ENCODE peak calls at places on chromosomes 4 and X, in seven cellular contexts. N, F, E, W, L, C and Z are unnamed samples.

GRCh38 chr4:52780206-52780605 is 29.0 kb upstream of the ERVMER34-1 start:
- DNase-seq in W (no peak), C (peak), L (no peak), E (no peak), F (no peak), N (peak), Z (peak)

GRCh38 chrX:68698955-68699354 is 51.5 kb downstream of the STARD8 start:
- DNase-seq in C (no peak), N (no peak), L (no peak), W (no peak), F (no peak), E (peak), Z (no peak)

GRCh38 chrX:104972737-104973136 is 247.8 kb downstream of the TEX13A start:
- DNase-seq in N (no peak), E (no peak), W (no peak), C (no peak), L (no peak), F (no peak), Z (no peak)

GRCh38 chrX:12958461-12958860 is 16.4 kb upstream of the TMSB4X start:
- DNase-seq in C (no peak), E (no peak), N (no peak), F (no peak), W (no peak), L (no peak), Z (no peak)

GRCh38 chr4:53476232-53477037 is 99.0 kb downstream of the FIP1L1 start:
- DNase-seq in C (peak), E (no peak), W (no peak), F (peak), N (no peak), L (peak), Z (peak)

GRCh38 chr4:80213117-80213815 is 16.0 kb downstream of the PRDM8 start:
- DNase-seq in W (no peak), C (peak), F (no peak), N (no peak), L (no peak), E (no peak), Z (peak)

GRCh38 chrX:150616179-150616862 is 47.9 kb downstream of the MTM1 start:
- DNase-seq in E (no peak), F (no peak), C (no peak), W (no peak), L (peak), N (no peak), Z (no peak)

GRCh38 chr4:43999669-44000068 is 448.9 kb downstream of the KCTD8 start:
- DNase-seq in E (no peak), L (no peak), W (no peak), N (no peak), F (no peak), C (no peak), Z (no peak)

GRCh38 chrX:43589735-43590515 is 66.2 kb upstream of the MAOA start:
- DNase-seq in F (peak), L (no peak), E (no peak), C (no peak), N (no peak), W (no peak), Z (no peak)

GRCh38 chrX:151901821-151902220 is 10.9 kb upstream of the MAGEA4 start:
- DNase-seq in N (no peak), F (no peak), C (peak), L (no peak), E (no peak), W (no peak), Z (peak)

GRCh38 chrX:15549189-15550012 is 48.8 kb downstream of the BMX start:
- DNase-seq in N (no peak), F (no peak), W (no peak), E (no peak), C (no peak), L (no peak), Z (no peak)

GRCh38 chrX:129655547-129656248 is 942 bp upstream of the APLN start:
- DNase-seq in L (peak), E (no peak), C (no peak), N (no peak), F (no peak), W (no peak), Z (no peak)

GRCh38 chr4:186400676-186401075 is 134.7 kb downstream of the F11 start:
- DNase-seq in E (peak), F (peak), W (no peak), N (no peak), C (no peak), L (no peak), Z (no peak)

GRCh38 chr4:30722092-30722915 is 2.1 kb downstream of the PCDH7 start:
- DNase-seq in N (peak), E (no peak), W (no peak), F (no peak), C (no peak), L (peak), Z (no peak)

GRCh38 chrX:1164322-1165288 is 47.8 kb downstream of the CRLF2 start:
- DNase-seq in E (peak), C (no peak), L (peak), W (no peak), F (no peak), N (no peak), Z (no peak)

GRCh38 chr4:10461091-10461849 is 4.0 kb upstream of the ZNF518B start:
- DNase-seq in L (peak), E (peak), F (peak), N (peak), W (peak), C (peak), Z (peak)

GRCh38 chr4:176084769-176085168 is 19.1 kb downstream of the WDR17 start:
- DNase-seq in N (no peak), F (no peak), L (no peak), W (no peak), E (no peak), C (no peak), Z (peak)

GRCh38 chr4:26860922-26861433 is 337 bp downstream of the STIM2 start:
- DNase-seq in F (peak), L (peak), C (peak), W (peak), N (peak), E (peak), Z (peak)

GRCh38 chr4:37733230-37733904 is 47.2 kb upstream of the RELL1 start:
- DNase-seq in E (no peak), F (no peak), N (no peak), L (no peak), W (no peak), C (no peak), Z (no peak)

GRCh38 chrX:1416327-1416784 is 24.4 kb upstream of the SLC25A6 start:
- DNase-seq in E (no peak), W (no peak), C (no peak), F (no peak), L (no peak), N (no peak), Z (no peak)

GRCh38 chrX:103831803-103832544 is at the start of gene RAB9B:
- DNase-seq in N (peak), L (peak), E (peak), F (no peak), C (no peak), W (peak), Z (peak)

GRCh38 chr4:120399846-120400245 is 333.2 kb upstream of the MAD2L1 start:
- DNase-seq in L (no peak), F (peak), W (no peak), N (no peak), E (no peak), C (no peak), Z (no peak)

GRCh38 chr4:151415978-151416377 is 7.0 kb downstream of the FHIP1A start:
- DNase-seq in W (no peak), L (no peak), C (peak), F (peak), N (no peak), E (no peak), Z (peak)

GRCh38 chr4:189304755-189305154 is 635.9 kb upstream of the FRG1 start:
- DNase-seq in F (peak), L (no peak), W (no peak), E (no peak), N (no peak), C (no peak), Z (no peak)

GRCh38 chr4:99507349-99507748 is 3.5 kb upstream of the C4orf17 start:
- DNase-seq in C (no peak), E (no peak), N (no peak), W (no peak), L (no peak), F (no peak), Z (no peak)

GRCh38 chr4:29073571-29073970 is 1646.6 kb upstream of the PCDH7 start:
- DNase-seq in E (no peak), W (no peak), F (no peak), N (no peak), C (no peak), L (no peak), Z (no peak)

GRCh38 chr4:127997534-127998388 is 32.6 kb downstream of the ABHD18 start:
- DNase-seq in F (peak), E (no peak), N (no peak), L (peak), C (peak), W (no peak), Z (peak)

GRCh38 chr4:103292373-103292772 is 94.2 kb upstream of the CENPE start:
- DNase-seq in C (no peak), E (no peak), L (no peak), N (no peak), W (no peak), F (no peak), Z (no peak)

GRCh38 chr4:188435381-188435780 is 296.1 kb downstream of the TRIML1 start:
- DNase-seq in C (peak), L (no peak), N (no peak), E (no peak), W (no peak), F (no peak), Z (no peak)

DNA sequence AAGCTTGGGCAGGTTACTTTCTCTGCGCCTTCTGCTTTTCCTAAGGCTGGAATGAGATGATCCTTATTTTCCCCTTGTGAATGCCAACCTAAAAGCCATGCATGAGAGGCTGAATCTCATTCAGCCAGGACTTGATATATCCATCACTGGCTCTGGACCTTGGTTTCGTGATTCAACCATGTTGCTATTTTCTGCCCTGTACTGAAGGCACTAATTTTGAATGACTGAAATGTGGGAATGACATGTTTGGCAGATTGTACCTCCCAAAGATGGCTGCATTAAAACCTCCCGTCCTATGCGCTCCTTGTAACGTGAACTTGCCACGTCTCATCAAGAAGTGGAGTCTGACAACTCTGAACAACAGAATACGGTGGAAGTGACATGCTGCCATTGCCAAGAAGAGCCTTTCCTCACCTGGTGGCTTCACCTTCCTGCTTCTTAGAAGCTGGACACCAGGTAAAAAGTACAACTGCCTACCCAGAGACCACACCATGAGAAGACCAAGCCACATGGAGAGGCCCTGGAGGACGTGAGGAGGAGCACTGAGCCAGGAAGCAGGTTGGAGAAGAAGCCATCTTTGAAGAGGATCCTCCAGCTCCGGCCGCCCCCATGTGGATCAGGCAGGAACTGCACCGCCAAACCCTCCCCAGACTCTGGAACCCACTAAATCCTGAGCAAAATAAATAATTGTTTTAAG is 174.5 kb downstream of the NSUN7 start:
- DNase-seq in E (peak), F (peak), L (peak), W (peak), N (peak), C (peak), Z (peak)
- H3K4me3 ChIP-seq in E (no peak), F (no peak), L (no peak), W (no peak), N (no peak), C (no peak), Z (no peak)

GRCh38 chr4:83276299-83277040 is 8.1 kb downstream of the COQ2 start:
- DNase-seq in L (no peak), C (no peak), E (no peak), W (no peak), F (peak), N (no peak), Z (no peak)

GRCh38 chr4:83284161-83285021 is at the start of gene COQ2:
- DNase-seq in N (peak), E (peak), C (peak), W (peak), F (peak), L (peak), Z (peak)

GRCh38 chr4:83282049-83282535 is 2.5 kb downstream of the COQ2 start:
- DNase-seq in L (peak), E (peak), F (peak), C (peak), N (no peak), W (no peak), Z (peak)

GRCh38 chr4:83285022-83285387 is 407 bp upstream of the COQ2 start:
- DNase-seq in E (no peak), N (no peak), C (peak), F (peak), L (peak), W (peak), Z (peak)

DNA sequence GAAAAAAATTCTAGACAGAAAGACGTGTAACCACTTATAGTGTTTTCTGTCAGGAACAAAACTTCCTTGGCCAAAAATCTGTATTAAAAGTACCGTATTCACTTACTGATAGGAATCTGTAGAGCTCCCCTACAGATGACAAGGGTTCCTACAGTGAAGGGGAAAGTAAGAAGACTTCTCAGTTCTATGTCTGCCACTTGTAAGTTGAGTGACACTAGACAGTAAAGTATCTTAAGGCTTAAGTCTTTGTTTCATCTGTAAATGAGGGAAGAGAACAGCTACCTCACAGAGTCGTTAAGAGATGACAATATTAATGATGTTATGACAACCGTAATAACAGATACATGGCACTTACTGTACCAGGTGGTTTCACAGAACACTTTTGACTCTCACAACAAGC is 3.3 kb downstream of the COQ2 start:
- DNase-seq in L (peak), C (no peak), W (no peak), F (no peak), N (no peak), E (no peak), Z (no peak)
- TF ChIP-seq CTCF in L (no peak), C (peak), W (no peak), F (no peak), N (no peak), E (no peak), Z (no peak)

DNA sequence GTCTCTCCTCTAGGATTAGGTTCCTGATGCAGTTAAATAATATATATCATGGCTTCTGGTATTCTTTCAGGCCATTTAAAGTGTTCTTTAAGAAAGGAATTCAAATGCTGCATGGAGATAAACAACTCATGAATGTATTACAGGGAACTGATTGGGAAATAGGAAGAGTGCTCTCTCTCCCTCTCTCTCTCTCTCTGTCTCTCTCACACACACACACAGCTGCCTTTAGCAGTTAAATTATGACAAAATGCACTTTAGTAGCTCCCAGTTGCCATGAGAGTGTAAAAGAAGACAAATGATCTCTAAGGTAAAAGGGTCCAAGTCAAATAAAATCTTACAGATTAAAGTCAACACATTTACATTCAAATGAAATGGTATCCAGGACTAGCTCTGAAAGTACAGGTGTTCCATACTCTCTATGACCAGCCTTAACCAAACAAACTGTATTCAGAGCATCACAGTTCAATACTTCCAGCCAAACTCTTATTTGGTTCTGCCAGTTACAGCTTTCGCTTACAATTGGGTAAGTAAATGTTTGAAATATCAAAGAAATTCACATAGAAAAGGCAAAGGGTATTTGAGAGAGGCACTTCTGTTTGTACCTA is 94.7 kb upstream of the CXXC4 start:
- DNase-seq in N (no peak), E (no peak), F (peak), W (no peak), C (no peak), L (no peak), Z (no peak)
- H3K4me3 ChIP-seq in N (no peak), E (no peak), F (no peak), W (no peak), C (no peak), L (no peak), Z (no peak)

GRCh38 chr4:3136454-3136853 is 62.0 kb downstream of the HTT start:
- DNase-seq in F (peak), W (no peak), L (no peak), N (no peak), C (no peak), E (no peak), Z (peak)
- TF ChIP-seq CTCF in F (peak), W (no peak), L (peak), N (peak), C (peak), E (no peak), Z (peak)

GRCh38 chr4:76448211-76448610 is 13.2 kb downstream of the SHROOM3 start:
- DNase-seq in E (no peak), C (no peak), N (no peak), F (no peak), W (no peak), L (no peak), Z (no peak)
- H3K4me3 ChIP-seq in E (no peak), C (no peak), N (no peak), F (no peak), W (no peak), L (no peak), Z (no peak)

GRCh38 chrX:63424063-63424462 is 72.9 kb upstream of the SPIN4 start:
- DNase-seq in L (no peak), F (no peak), N (no peak), E (no peak), W (no peak), C (no peak), Z (no peak)

GRCh38 chrX:63417649-63418048 is 66.5 kb upstream of the SPIN4 start:
- DNase-seq in C (no peak), W (no peak), N (no peak), F (no peak), E (no peak), L (no peak), Z (no peak)

GRCh38 chrX:63426519-63426918 is 75.4 kb upstream of the SPIN4 start:
- DNase-seq in L (peak), E (no peak), W (no peak), N (no peak), C (no peak), F (peak), Z (no peak)

GRCh38 chrX:63418211-63418610 is 67.1 kb upstream of the SPIN4 start:
- DNase-seq in W (no peak), E (no peak), L (no peak), C (no peak), F (no peak), N (no peak), Z (no peak)

GRCh38 chrX:63421411-63421810 is 70.3 kb upstream of the SPIN4 start:
- DNase-seq in F (no peak), W (no peak), C (no peak), N (no peak), L (peak), E (no peak), Z (no peak)
- TF ChIP-seq CTCF in F (peak), W (no peak), C (peak), N (no peak), L (peak), E (no peak), Z (no peak)